ENCODE peak calls at places on chromosome 2, in seven cellular contexts. O, I, K, X, B, L and J are unnamed samples.

GRCh38 chr2:120305296-120305695 is 40.6 kb upstream of the INHBB start:
- DNase-seq in O (peak), I (no peak), K (no peak), X (no peak), B (peak), L (no peak), J (peak)

GRCh38 chr2:70089220-70089945 is 2.1 kb downstream of the PCBP1 start:
- DNase-seq in O (peak), I (no peak), K (peak), X (no peak), B (peak), L (peak), J (peak)

GRCh38 chr2:10385933-10386773 is 62.0 kb downstream of the ODC1 start:
- DNase-seq in O (no peak), I (no peak), K (peak), X (no peak), B (no peak), L (peak), J (peak)

GRCh38 chr2:101135412-101136296 is 15.5 kb downstream of the TBC1D8 start:
- DNase-seq in O (no peak), I (no peak), K (no peak), X (no peak), B (peak), L (no peak), J (peak)

GRCh38 chr2:72137498-72138010 is 10.1 kb downstream of the CYP26B1 start:
- DNase-seq in O (peak), I (peak), K (peak), X (peak), B (peak), L (peak), J (peak)

GRCh38 chr2:184835081-184835728 is 236.9 kb downstream of the ZNF804A start:
- DNase-seq in O (peak), I (no peak), K (no peak), X (no peak), B (peak), L (no peak), J (peak)

GRCh38 chr2:83971547-83971946 is 487.5 kb downstream of the SUCLG1 start:
- DNase-seq in O (no peak), I (no peak), K (no peak), X (no peak), B (no peak), L (no peak), J (no peak)

GRCh38 chr2:210445116-210445707 is 31.3 kb downstream of the LANCL1 start:
- DNase-seq in O (peak), I (no peak), K (peak), X (peak), B (no peak), L (peak), J (peak)

GRCh38 chr2:216626168-216626874 is 6.9 kb upstream of the IGFBP2 start:
- DNase-seq in O (no peak), I (no peak), K (no peak), X (no peak), B (no peak), L (no peak), J (no peak)